ENCODE peak calls at places on chromosome 1, in four cellular contexts. Q is germinal center, H is nephron progenitor cell, P is HuH-7. J is an unnamed sample.

GRCh38 chr1:36160949-36161485 is 5.1 kb downstream of the MAP7D1 start:
- DNase-seq in Q (peak; percentile 52), H (peak; percentile 63), P (no peak), J (peak; percentile 52)

GRCh38 chr1:174114788-174115448 is 44.4 kb upstream of the RABGAP1L start:
- DNase-seq in Q (peak; percentile 42), H (peak; percentile 12), P (peak; percentile 39), J (peak; percentile 20)

GRCh38 chr1:162302660-162303344 is 73.9 kb downstream of the SPATA46 start:
- DNase-seq in Q (no peak), H (no peak), P (no peak), J (peak; percentile 39)

GRCh38 chr1:201883786-201884185 is 4.9 kb upstream of the SHISA4 start:
- DNase-seq in Q (no peak), H (no peak), P (no peak), J (no peak)

GRCh38 chr1:36528361-36529349 is 45.9 kb upstream of the CSF3R start:
- DNase-seq in Q (no peak), H (no peak), P (no peak), J (no peak)

GRCh38 chr1:229769006-229769405 is 143.0 kb downstream of the URB2 start:
- DNase-seq in Q (no peak), H (no peak), P (no peak), J (no peak)

GRCh38 chr1:79052829-79053449 is 46.4 kb upstream of the ADGRL4 start:
- DNase-seq in Q (no peak), H (no peak), P (no peak), J (no peak)

GRCh38 chr1:117178756-117179155 is 32.0 kb downstream of the VTCN1 start:
- DNase-seq in Q (no peak), H (no peak), P (no peak), J (no peak)

GRCh38 chr1:170885551-170885950 is 49.8 kb upstream of the MROH9 start:
- DNase-seq in Q (no peak), H (no peak), P (no peak), J (peak; percentile 43)

GRCh38 chr1:6052543-6053205 is 7.0 kb downstream of the KCNAB2 start:
- DNase-seq in Q (peak; percentile 53), H (peak; percentile 92), P (peak; percentile 94), J (peak; percentile 39)

GRCh38 chr1:156368889-156369684 is at the start of gene RHBG:
- DNase-seq in Q (no peak), H (peak; percentile 56), P (no peak), J (no peak)

GRCh38 chr1:218582646-218583045 is 237.5 kb downstream of the TGFB2 start:
- DNase-seq in Q (no peak), H (no peak), P (no peak), J (no peak)

GRCh38 chr1:75394386-75395139 is 216.4 kb downstream of the SLC44A5 start:
- DNase-seq in Q (peak; percentile 9), H (no peak), P (no peak), J (no peak)

GRCh38 chr1:212760126-212760823 is 31.3 kb downstream of the NSL1 start:
- DNase-seq in Q (peak; percentile 15), H (peak; percentile 12), P (peak; percentile 44), J (no peak)

GRCh38 chr1:36542962-36543515 is 60.3 kb upstream of the CSF3R start:
- DNase-seq in Q (no peak), H (no peak), P (peak; percentile 60), J (no peak)

GRCh38 chr1:241551759-241552638 is 19.8 kb downstream of the KMO start:
- DNase-seq in Q (peak; percentile 71), H (no peak), P (no peak), J (no peak)

GRCh38 chr1:3359346-3360157 is 94.9 kb upstream of the ARHGEF16 start:
- DNase-seq in Q (no peak), H (no peak), P (no peak), J (no peak)

GRCh38 chr1:30695481-30695880 is 27.9 kb downstream of the MATN1 start:
- DNase-seq in Q (no peak), H (no peak), P (no peak), J (no peak)

GRCh38 chr1:113036639-113037321 is 36.2 kb upstream of the LRIG2 start:
- DNase-seq in Q (no peak), H (no peak), P (no peak), J (no peak)